ENCODE peak calls at places on chromosome 1, in ten cellular contexts. S is HL-60, O is transverse colon, B is stomach, Y is Panc1, G is breast epithelium, W is spleen, U is upper lobe of left lung, D is GM12878, C is HCT116. V is an unnamed sample.

GRCh38 chr1:169106921-169107672 is 607 bp downstream of the ATP1B1 start:
- DNase-seq in B (no peak), C (no peak), W (peak), S (no peak), O (peak), Y (peak), U (no peak), D (no peak), G (no peak), V (no peak)

GRCh38 chr1:247906504-247907047 is 11.2 kb downstream of the OR2W3 start:
- DNase-seq in G (no peak), S (no peak), U (no peak), D (no peak), Y (peak), C (no peak), O (peak), W (no peak), B (no peak), V (no peak)

GRCh38 chr1:108896160-108897150 is 19.7 kb downstream of the GPSM2 start:
- DNase-seq in S (no peak), B (no peak), W (no peak), Y (no peak), G (no peak), C (no peak), O (no peak), U (no peak), D (no peak), V (no peak)

GRCh38 chr1:207424570-207425131 is 29.5 kb upstream of the CR2 start:
- DNase-seq in U (no peak), S (no peak), Y (no peak), W (no peak), O (no peak), C (no peak), G (no peak), D (no peak), B (no peak), V (no peak)

GRCh38 chr1:213987876-213988638 is at the start of gene PROX1:
- DNase-seq in G (peak), C (no peak), B (peak), W (peak), O (peak), D (no peak), Y (no peak), U (peak), S (no peak), V (no peak)

GRCh38 chr1:37553598-37553926 is 531 bp downstream of the SNIP1 start:
- DNase-seq in G (no peak), O (no peak), Y (no peak), D (no peak), W (no peak), S (no peak), C (no peak), B (no peak), U (no peak), V (no peak)

GRCh38 chr1:25640646-25641328 is 24.2 kb downstream of the MAN1C1 start:
- DNase-seq in C (no peak), D (no peak), U (no peak), W (no peak), B (no peak), S (no peak), O (no peak), G (no peak), Y (no peak), V (no peak)

GRCh38 chr1:13517193-13517812 is 3.5 kb upstream of the LRRC38 start:
- DNase-seq in B (no peak), U (peak), D (no peak), C (peak), Y (no peak), S (no peak), W (no peak), G (no peak), O (no peak), V (no peak)

GRCh38 chr1:224726783-224727182 is 110.7 kb downstream of the CNIH3 start:
- DNase-seq in B (no peak), S (peak), G (peak), C (no peak), W (no peak), Y (no peak), D (no peak), O (no peak), U (peak), V (no peak)

GRCh38 chr1:172431721-172432192 is 11.3 kb downstream of the C1orf105 start:
- DNase-seq in D (no peak), O (peak), C (no peak), U (peak), Y (no peak), W (no peak), B (peak), S (no peak), G (peak), V (no peak)

GRCh38 chr1:55848906-55849305 is 633.7 kb upstream of the USP24 start:
- DNase-seq in U (no peak), O (no peak), W (no peak), G (no peak), Y (no peak), S (no peak), D (no peak), C (no peak), B (no peak), V (no peak)

GRCh38 chr1:212219679-212220463 is 65.3 kb upstream of the PPP2R5A start:
- DNase-seq in W (no peak), O (no peak), G (no peak), S (no peak), C (no peak), U (peak), Y (no peak), B (no peak), D (no peak), V (no peak)

GRCh38 chr1:228029281-228029680 is 22.5 kb downstream of the WNT3A start:
- DNase-seq in G (no peak), S (no peak), Y (no peak), O (peak), D (no peak), C (no peak), W (peak), U (no peak), B (no peak), V (no peak)

GRCh38 chr1:216804107-216804506 is 80.9 kb upstream of the ESRRG start:
- DNase-seq in Y (no peak), C (no peak), G (no peak), U (no peak), B (peak), O (no peak), S (no peak), D (no peak), W (no peak), V (no peak)

GRCh38 chr1:173887627-173888026 is 19.4 kb downstream of the ZBTB37 start:
- DNase-seq in D (no peak), G (no peak), O (no peak), U (no peak), W (no peak), S (no peak), Y (no peak), B (no peak), C (no peak), V (no peak)

GRCh38 chr1:36576118-36576517 is 93.4 kb upstream of the CSF3R start:
- DNase-seq in U (peak), O (peak), Y (no peak), W (peak), B (peak), G (no peak), S (no peak), D (no peak), C (peak), V (no peak)

GRCh38 chr1:115729765-115730164 is 38.7 kb downstream of the CASQ2 start:
- DNase-seq in G (no peak), W (no peak), D (peak), O (no peak), U (no peak), C (no peak), B (no peak), S (no peak), Y (no peak), V (no peak)

GRCh38 chr1:220594356-220594755 is 66.4 kb downstream of the MARK1 start:
- DNase-seq in D (no peak), Y (no peak), S (no peak), W (no peak), C (no peak), B (no peak), G (no peak), U (no peak), O (no peak), V (no peak)

GRCh38 chr1:87922885-87923284 is 594.2 kb downstream of the LMO4 start:
- DNase-seq in Y (no peak), U (no peak), O (no peak), G (no peak), S (no peak), C (no peak), W (no peak), D (no peak), B (no peak), V (no peak)

GRCh38 chr1:215720121-215720520 is 153.0 kb downstream of the KCTD3 start:
- DNase-seq in U (no peak), W (no peak), C (no peak), Y (no peak), D (no peak), S (no peak), G (no peak), O (no peak), B (no peak), V (no peak)

GRCh38 chr1:75097686-75098085 is 36.5 kb upstream of the LHX8 start:
- DNase-seq in G (no peak), O (no peak), W (no peak), D (no peak), C (no peak), U (no peak), S (no peak), Y (no peak), B (no peak), V (no peak)

GRCh38 chr1:177471244-177471643 is 300.5 kb downstream of the BRINP2 start:
- DNase-seq in Y (no peak), G (no peak), B (no peak), D (no peak), U (no peak), C (no peak), O (no peak), W (no peak), S (no peak), V (no peak)

GRCh38 chr1:5554111-5554510 is 438.1 kb downstream of the NPHP4 start:
- DNase-seq in Y (no peak), U (no peak), W (no peak), C (no peak), B (no peak), D (no peak), O (no peak), G (no peak), S (no peak), V (peak)

GRCh38 chr1:119475866-119476439 is 31.1 kb upstream of the HSD3B1 start:
- DNase-seq in W (no peak), G (peak), U (peak), D (no peak), Y (peak), C (peak), S (peak), B (peak), O (peak), V (no peak)

GRCh38 chr1:155858805-155859233 is 548 bp upstream of the SYT11 start:
- DNase-seq in B (no peak), O (peak), D (no peak), S (peak), W (no peak), C (no peak), Y (no peak), U (peak), G (peak), V (no peak)

GRCh38 chr1:153978274-153978909 is 918 bp upstream of the JTB start:
- DNase-seq in O (no peak), G (no peak), D (no peak), Y (no peak), C (no peak), B (no peak), S (no peak), U (no peak), W (peak), V (no peak)

GRCh38 chr1:226978350-226979114 is 38.4 kb downstream of the COQ8A start:
- DNase-seq in C (no peak), W (no peak), O (no peak), G (no peak), U (no peak), S (no peak), Y (no peak), D (no peak), B (no peak), V (no peak)

GRCh38 chr1:43968348-43968948 is 1.4 kb upstream of the DPH2 start:
- DNase-seq in G (no peak), S (no peak), Y (no peak), O (no peak), D (no peak), B (no peak), C (no peak), W (no peak), U (no peak), V (no peak)

GRCh38 chr1:223669003-223669402 is 3.5 kb upstream of the CAPN8 start:
- DNase-seq in C (no peak), S (no peak), B (no peak), O (no peak), G (no peak), Y (no peak), W (no peak), D (no peak), U (no peak), V (no peak)

GRCh38 chr1:16383917-16384316 is 16.9 kb downstream of the SZRD1 start:
- DNase-seq in S (no peak), B (no peak), G (no peak), C (no peak), D (no peak), U (no peak), Y (no peak), W (no peak), O (no peak), V (no peak)

GRCh38 chr1:107981277-107981676 is 16.3 kb upstream of the VAV3 start:
- DNase-seq in B (no peak), W (no peak), G (no peak), S (no peak), Y (no peak), O (no peak), D (no peak), U (no peak), C (no peak), V (no peak)

GRCh38 chr1:192277635-192278034 is 39.2 kb upstream of the RGS21 start:
- DNase-seq in S (no peak), U (no peak), G (no peak), C (no peak), Y (no peak), D (no peak), O (no peak), B (no peak), W (no peak), V (no peak)

GRCh38 chr1:100423832-100424337 is 71.6 kb downstream of the CDC14A start:
- DNase-seq in U (no peak), S (no peak), O (no peak), Y (no peak), D (peak), C (no peak), G (no peak), W (no peak), B (no peak), V (no peak)
- H3K4me3 ChIP-seq in U (no peak), S (no peak), O (no peak), Y (no peak), D (no peak), C (no peak), G (no peak), W (no peak), B (no peak), V (no peak)

GRCh38 chr1:94236630-94237290 is 624 bp downstream of the ARHGAP29 start:
- DNase-seq in Y (no peak), W (no peak), G (peak), D (no peak), B (peak), C (no peak), U (peak), O (peak), S (no peak), V (no peak)
- TF ChIP-seq CTCF in Y (no peak), W (no peak), G (peak), D (no peak), B (no peak), C (no peak), U (no peak), O (no peak), S (no peak), V (no peak)

GRCh38 chr1:28755701-28756100 is 19.0 kb downstream of the YTHDF2 start:
- DNase-seq in O (no peak), W (no peak), S (no peak), Y (no peak), D (no peak), U (no peak), G (no peak), B (no peak), C (no peak), V (no peak)

GRCh38 chr1:28761189-28761588 is 24.4 kb downstream of the YTHDF2 start:
- DNase-seq in G (no peak), S (no peak), U (no peak), Y (no peak), D (no peak), B (no peak), W (no peak), C (no peak), O (no peak), V (no peak)

GRCh38 chr1:28759257-28759656 is 22.5 kb downstream of the YTHDF2 start:
- DNase-seq in W (no peak), Y (no peak), D (no peak), S (no peak), B (no peak), G (no peak), O (no peak), C (no peak), U (no peak), V (no peak)

GRCh38 chr1:28756846-28757245 is 20.1 kb downstream of the YTHDF2 start:
- DNase-seq in C (no peak), W (no peak), S (no peak), G (no peak), B (no peak), Y (no peak), U (no peak), D (no peak), O (no peak), V (no peak)

GRCh38 chr1:28758420-28758819 is 21.7 kb downstream of the YTHDF2 start:
- DNase-seq in W (no peak), S (no peak), O (no peak), D (no peak), C (no peak), G (no peak), U (no peak), B (no peak), Y (no peak), V (no peak)
- TF ChIP-seq POLR2AphosphoS5 in W (no peak), S (no peak), O (no peak), D (no peak), C (no peak), G (no peak), U (no peak), B (no peak), Y (no peak), V (no peak)

GRCh38 chr1:31014094-31014493 is 51.4 kb downstream of the PUM1 start:
- DNase-seq in Y (no peak), B (no peak), W (no peak), G (no peak), O (no peak), D (no peak), U (no peak), S (no peak), C (no peak), V (no peak)
- H3K4me3 ChIP-seq in Y (no peak), B (no peak), W (no peak), G (no peak), O (no peak), D (no peak), U (no peak), S (no peak), C (no peak), V (no peak)

GRCh38 chr1:225855503-225856285 is 26.5 kb downstream of the TMEM63A start:
- DNase-seq in U (no peak), B (no peak), O (no peak), D (no peak), G (no peak), Y (no peak), S (no peak), W (no peak), C (no peak), V (no peak)
- TF ChIP-seq CTCF in U (no peak), B (no peak), O (no peak), D (no peak), G (no peak), Y (no peak), S (no peak), W (no peak), C (no peak), V (no peak)

DNA sequence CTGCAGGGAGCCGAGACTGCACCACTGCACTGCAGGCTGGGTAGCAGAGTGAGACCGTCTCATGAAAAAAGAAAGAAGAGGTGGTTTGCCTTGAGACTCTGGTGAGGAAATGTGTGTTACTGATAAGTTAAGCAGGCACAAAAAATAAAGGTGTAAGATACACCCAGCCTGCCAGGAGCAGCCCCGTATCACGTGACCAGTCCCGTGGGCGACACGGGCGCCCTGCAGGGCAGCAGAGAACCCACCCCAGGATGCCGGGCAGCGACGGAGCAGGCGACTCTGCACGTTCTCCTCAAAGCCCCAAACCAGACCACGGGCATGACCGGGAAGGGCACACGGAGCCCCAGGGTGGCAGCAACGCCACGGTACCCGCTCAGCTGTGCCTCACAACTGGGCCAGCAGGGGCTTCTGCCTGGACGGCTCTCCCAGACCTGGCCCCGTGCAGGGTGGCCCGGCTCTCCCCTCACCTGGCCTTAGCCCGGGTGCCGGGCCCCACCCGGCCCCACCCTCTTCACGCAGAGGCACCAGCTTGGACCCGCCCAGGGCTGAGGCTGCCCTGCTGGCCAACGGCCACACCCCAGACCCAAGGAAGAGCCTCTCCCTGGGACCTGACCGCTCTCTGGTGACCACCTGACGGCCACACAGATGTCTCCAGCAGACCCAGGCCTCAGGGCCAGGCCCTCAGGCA is 8.1 kb upstream of the TNFRSF4 start:
- DNase-seq in C (no peak), G (no peak), D (no peak), O (peak), U (no peak), B (no peak), S (no peak), W (no peak), Y (no peak), V (no peak)
- TF ChIP-seq POLR2AphosphoS5 in C (no peak), G (no peak), D (no peak), O (no peak), U (no peak), B (no peak), S (no peak), W (no peak), Y (no peak), V (no peak)